ENCODE peak calls at places on chromosomes 11 and 22, in five cellular contexts. One of them, this sample, is unnamed.
A peak's percentile ranks its signal among the peaks of the same experiment; 100 is the strongest.

GRCh38 chr22:19734837-19735382 is 11.6 kb downstream of the GP1BB start:
- DNase-seq in activated T-helper 1 cell treated with anti-CD3 and anti-CD28 coated beads, Interleukin-2, amount 50 U/mL, for 16 hours: no peak
- DNase-seq in ovary: no peak
- DNase-seq in EH: no peak
- DNase-seq in mesendoderm: no peak
- DNase-seq in this sample: no peak

GRCh38 chr11:69442807-69443137 is 38.7 kb upstream of the LINC01488 start:
- DNase-seq in mesendoderm: peak; percentile 90
- DNase-seq in EH: peak; percentile 82
- DNase-seq in ovary: no peak
- DNase-seq in activated T-helper 1 cell treated with anti-CD3 and anti-CD28 coated beads, Interleukin-2, amount 50 U/mL, for 16 hours: no peak
- DNase-seq in this sample: no peak

GRCh38 chr11:66418168-66418985 is 2.5 kb upstream of the NPAS4 start:
- DNase-seq in activated T-helper 1 cell treated with anti-CD3 and anti-CD28 coated beads, Interleukin-2, amount 50 U/mL, for 16 hours: peak; percentile 29
- DNase-seq in EH: peak; percentile 99
- DNase-seq in mesendoderm: peak; percentile 92
- DNase-seq in ovary: peak; percentile 78
- DNase-seq in this sample: no peak

GRCh38 chr22:50001388-50002231 is 11.0 kb downstream of the IL17REL start:
- DNase-seq in ovary: peak; percentile 25
- DNase-seq in EH: no peak
- DNase-seq in mesendoderm: no peak
- DNase-seq in activated T-helper 1 cell treated with anti-CD3 and anti-CD28 coated beads, Interleukin-2, amount 50 U/mL, for 16 hours: no peak
- DNase-seq in this sample: no peak

GRCh38 chr22:30435674-30436126 is 10.1 kb downstream of the MTFP1 start:
- DNase-seq in mesendoderm: no peak
- DNase-seq in activated T-helper 1 cell treated with anti-CD3 and anti-CD28 coated beads, Interleukin-2, amount 50 U/mL, for 16 hours: peak; percentile 76
- DNase-seq in ovary: no peak
- DNase-seq in EH: no peak
- DNase-seq in this sample: no peak

GRCh38 chr22:50058338-50059184 is 463 bp upstream of the TTLL8 start:
- DNase-seq in ovary: no peak
- DNase-seq in activated T-helper 1 cell treated with anti-CD3 and anti-CD28 coated beads, Interleukin-2, amount 50 U/mL, for 16 hours: no peak
- DNase-seq in mesendoderm: no peak
- DNase-seq in EH: no peak
- DNase-seq in this sample: no peak

GRCh38 chr22:24138649-24139420 is 42.5 kb upstream of the SUSD2 start:
- DNase-seq in activated T-helper 1 cell treated with anti-CD3 and anti-CD28 coated beads, Interleukin-2, amount 50 U/mL, for 16 hours: no peak
- DNase-seq in EH: peak; percentile 67
- DNase-seq in ovary: no peak
- DNase-seq in mesendoderm: no peak
- DNase-seq in this sample: no peak

GRCh38 chr22:38174626-38175025 is 7.0 kb downstream of the PLA2G6 start:
- DNase-seq in activated T-helper 1 cell treated with anti-CD3 and anti-CD28 coated beads, Interleukin-2, amount 50 U/mL, for 16 hours: no peak
- DNase-seq in mesendoderm: no peak
- DNase-seq in ovary: no peak
- DNase-seq in EH: no peak
- DNase-seq in this sample: no peak

GRCh38 chr11:70090989-70091388 is 12.9 kb downstream of the ANO1 start:
- DNase-seq in activated T-helper 1 cell treated with anti-CD3 and anti-CD28 coated beads, Interleukin-2, amount 50 U/mL, for 16 hours: no peak
- DNase-seq in mesendoderm: no peak
- DNase-seq in ovary: no peak
- DNase-seq in EH: no peak
- DNase-seq in this sample: peak; percentile 1

GRCh38 chr22:26038365-26038764 is 130.9 kb upstream of the SEZ6L start:
- DNase-seq in ovary: no peak
- DNase-seq in mesendoderm: peak; percentile 23
- DNase-seq in EH: no peak
- DNase-seq in activated T-helper 1 cell treated with anti-CD3 and anti-CD28 coated beads, Interleukin-2, amount 50 U/mL, for 16 hours: no peak
- DNase-seq in this sample: no peak

GRCh38 chr22:49788492-49788891 is 39.2 kb downstream of the BRD1 start:
- DNase-seq in mesendoderm: no peak
- DNase-seq in ovary: no peak
- DNase-seq in EH: peak; percentile 47
- DNase-seq in activated T-helper 1 cell treated with anti-CD3 and anti-CD28 coated beads, Interleukin-2, amount 50 U/mL, for 16 hours: no peak
- DNase-seq in this sample: no peak

GRCh38 chr22:22957090-22957489 is 69.5 kb downstream of the IGLL5 start:
- DNase-seq in EH: no peak
- DNase-seq in mesendoderm: no peak
- DNase-seq in ovary: no peak
- DNase-seq in activated T-helper 1 cell treated with anti-CD3 and anti-CD28 coated beads, Interleukin-2, amount 50 U/mL, for 16 hours: no peak
- DNase-seq in this sample: no peak

GRCh38 chr22:37187552-37187890 is 526 bp downstream of the C1QTNF6 start:
- DNase-seq in mesendoderm: peak; percentile 45
- DNase-seq in EH: peak; percentile 85
- DNase-seq in activated T-helper 1 cell treated with anti-CD3 and anti-CD28 coated beads, Interleukin-2, amount 50 U/mL, for 16 hours: no peak
- DNase-seq in ovary: no peak
- DNase-seq in this sample: no peak

This sample was measured in globus pallidus.